ENCODE peak calls at places on chromosomes 2 and 18, in six cellular contexts. One of them, this sample, is unnamed.

GRCh38 chr2:236862526-236862925 is 223.2 kb upstream of the COPS8 start:
- DNase-seq in IMR-90: no peak
- DNase-seq in H1: peak; percentile 19
- DNase-seq in mesenchymal stem cell: no peak
- DNase-seq in H9: no peak
- DNase-seq in neuronal stem cell: no peak
- DNase-seq in this sample: no peak

GRCh38 chr2:43832457-43832856 is 6.2 kb downstream of the ABCG5 start:
- DNase-seq in IMR-90: no peak
- DNase-seq in H1: no peak
- DNase-seq in mesenchymal stem cell: no peak
- DNase-seq in H9: no peak
- DNase-seq in neuronal stem cell: no peak
- DNase-seq in this sample: no peak

GRCh38 chr2:143604172-143604571 is 475.0 kb downstream of the ARHGAP15 start:
- DNase-seq in IMR-90: no peak
- DNase-seq in H1: no peak
- DNase-seq in mesenchymal stem cell: no peak
- DNase-seq in H9: no peak
- DNase-seq in neuronal stem cell: no peak
- DNase-seq in this sample: no peak

GRCh38 chr2:163348843-163349395 is 386.9 kb downstream of the FIGN start:
- DNase-seq in IMR-90: peak; percentile 80
- DNase-seq in H1: no peak
- DNase-seq in mesenchymal stem cell: peak; percentile 89
- DNase-seq in H9: no peak
- DNase-seq in neuronal stem cell: peak; percentile 56
- DNase-seq in this sample: peak; percentile 73

GRCh38 chr2:171081649-171082111 is 79.0 kb downstream of the TLK1 start:
- DNase-seq in IMR-90: no peak
- DNase-seq in H1: no peak
- DNase-seq in mesenchymal stem cell: no peak
- DNase-seq in H9: no peak
- DNase-seq in neuronal stem cell: no peak
- DNase-seq in this sample: no peak

GRCh38 chr2:15159751-15160177 is 401.4 kb downstream of the NBAS start:
- DNase-seq in IMR-90: peak; percentile 66
- DNase-seq in H1: no peak
- DNase-seq in mesenchymal stem cell: peak; percentile 51
- DNase-seq in H9: no peak
- DNase-seq in neuronal stem cell: no peak
- DNase-seq in this sample: peak; percentile 80

GRCh38 chr2:23553561-23553960 is 168.6 kb downstream of the KLHL29 start:
- DNase-seq in IMR-90: no peak
- DNase-seq in H1: no peak
- DNase-seq in mesenchymal stem cell: no peak
- DNase-seq in H9: no peak
- DNase-seq in neuronal stem cell: no peak
- DNase-seq in this sample: no peak

GRCh38 chr2:231512222-231512621 is 18.0 kb downstream of the NMUR1 start:
- DNase-seq in IMR-90: no peak
- DNase-seq in H1: no peak
- DNase-seq in mesenchymal stem cell: no peak
- DNase-seq in H9: no peak
- DNase-seq in neuronal stem cell: no peak
- DNase-seq in this sample: no peak

GRCh38 chr2:234916674-234917073 is 35.1 kb upstream of the SH3BP4 start:
- DNase-seq in IMR-90: no peak
- DNase-seq in H1: no peak
- DNase-seq in mesenchymal stem cell: no peak
- DNase-seq in H9: no peak
- DNase-seq in neuronal stem cell: no peak
- DNase-seq in this sample: no peak

GRCh38 chr18:77984833-77985232 is 735.2 kb downstream of the GALR1 start:
- DNase-seq in IMR-90: no peak
- DNase-seq in H1: no peak
- DNase-seq in mesenchymal stem cell: no peak
- DNase-seq in H9: no peak
- DNase-seq in neuronal stem cell: no peak
- DNase-seq in this sample: no peak

GRCh38 chr2:218003265-218003950 is 613 bp upstream of the TNS1 start:
- DNase-seq in IMR-90: peak; percentile 55
- DNase-seq in H1: no peak
- DNase-seq in mesenchymal stem cell: no peak
- DNase-seq in H9: no peak
- DNase-seq in neuronal stem cell: no peak
- DNase-seq in this sample: no peak

GRCh38 chr2:113211226-113212105 is 37.7 kb downstream of the PSD4 start:
- DNase-seq in IMR-90: peak; percentile 49
- DNase-seq in H1: no peak
- DNase-seq in mesenchymal stem cell: peak; percentile 38
- DNase-seq in H9: no peak
- DNase-seq in neuronal stem cell: no peak
- DNase-seq in this sample: peak; percentile 47

GRCh38 chr18:61896767-61897166 is 4.0 kb upstream of the RNF152 start:
- DNase-seq in IMR-90: peak; percentile 20
- DNase-seq in H1: no peak
- DNase-seq in mesenchymal stem cell: peak; percentile 91
- DNase-seq in H9: no peak
- DNase-seq in neuronal stem cell: peak; percentile 54
- DNase-seq in this sample: peak; percentile 76

GRCh38 chr2:240452471-240453256 is 17.2 kb downstream of the GPC1 start:
- DNase-seq in IMR-90: peak; percentile 35
- DNase-seq in H1: peak; percentile 80
- DNase-seq in mesenchymal stem cell: peak; percentile 56
- DNase-seq in H9: peak; percentile 74
- DNase-seq in neuronal stem cell: peak; percentile 79
- DNase-seq in this sample: peak; percentile 50

GRCh38 chr2:239598011-239598731 is 197.4 kb upstream of the HDAC4 start:
- DNase-seq in IMR-90: no peak
- DNase-seq in H1: no peak
- DNase-seq in mesenchymal stem cell: no peak
- DNase-seq in H9: no peak
- DNase-seq in neuronal stem cell: no peak
- DNase-seq in this sample: no peak

GRCh38 chr2:50347355-50348044 is 684.4 kb downstream of the NRXN1 start:
- DNase-seq in IMR-90: no peak
- DNase-seq in H1: peak; percentile 68
- DNase-seq in mesenchymal stem cell: peak; percentile 3
- DNase-seq in H9: peak; percentile 51
- DNase-seq in neuronal stem cell: peak; percentile 61
- DNase-seq in this sample: peak; percentile 57

GRCh38 chr2:95530734-95531133 is 46.2 kb upstream of the TRIM43B start:
- DNase-seq in IMR-90: peak; percentile 88
- DNase-seq in H1: no peak
- DNase-seq in mesenchymal stem cell: no peak
- DNase-seq in H9: no peak
- DNase-seq in neuronal stem cell: no peak
- DNase-seq in this sample: no peak

GRCh38 chr2:164523026-164523425 is 98.3 kb downstream of the GRB14 start:
- DNase-seq in IMR-90: no peak
- DNase-seq in H1: no peak
- DNase-seq in mesenchymal stem cell: no peak
- DNase-seq in H9: no peak
- DNase-seq in neuronal stem cell: no peak
- DNase-seq in this sample: no peak

GRCh38 chr2:235206980-235207579 is 255.3 kb downstream of the SH3BP4 start:
- DNase-seq in IMR-90: no peak
- DNase-seq in H1: peak; percentile 43
- DNase-seq in mesenchymal stem cell: no peak
- DNase-seq in H9: no peak
- DNase-seq in neuronal stem cell: no peak
- DNase-seq in this sample: no peak

GRCh38 chr2:121285077-121285449 is at the start of gene TFCP2L1:
- DNase-seq in IMR-90: no peak
- DNase-seq in H1: no peak
- DNase-seq in mesenchymal stem cell: no peak
- DNase-seq in H9: peak; percentile 74
- DNase-seq in neuronal stem cell: no peak
- DNase-seq in this sample: peak; percentile 60

GRCh38 chr2:67627456-67627855 is 230.3 kb downstream of the ETAA1 start:
- DNase-seq in IMR-90: no peak
- DNase-seq in H1: no peak
- DNase-seq in mesenchymal stem cell: peak; percentile 55
- DNase-seq in H9: no peak
- DNase-seq in neuronal stem cell: no peak
- DNase-seq in this sample: no peak

GRCh38 chr2:30437809-30438548 is 9.1 kb upstream of the LCLAT1 start:
- DNase-seq in IMR-90: no peak
- DNase-seq in H1: no peak
- DNase-seq in mesenchymal stem cell: no peak
- DNase-seq in H9: no peak
- DNase-seq in neuronal stem cell: no peak
- DNase-seq in this sample: no peak

GRCh38 chr2:30433902-30434301 is 13.1 kb upstream of the LCLAT1 start:
- DNase-seq in IMR-90: no peak
- DNase-seq in H1: no peak
- DNase-seq in mesenchymal stem cell: no peak
- DNase-seq in H9: no peak
- DNase-seq in neuronal stem cell: no peak
- DNase-seq in this sample: peak; percentile 36

GRCh38 chr2:30436859-30437435 is 10.1 kb upstream of the LCLAT1 start:
- DNase-seq in IMR-90: no peak
- DNase-seq in H1: no peak
- DNase-seq in mesenchymal stem cell: no peak
- DNase-seq in H9: no peak
- DNase-seq in neuronal stem cell: no peak
- DNase-seq in this sample: no peak

GRCh38 chr2:30439879-30440278 is 7.2 kb upstream of the LCLAT1 start:
- DNase-seq in IMR-90: no peak
- DNase-seq in H1: no peak
- DNase-seq in mesenchymal stem cell: no peak
- DNase-seq in H9: no peak
- DNase-seq in neuronal stem cell: no peak
- DNase-seq in this sample: no peak

GRCh38 chr2:30434708-30435107 is 12.3 kb upstream of the LCLAT1 start:
- DNase-seq in IMR-90: no peak
- DNase-seq in H1: no peak
- DNase-seq in mesenchymal stem cell: no peak
- DNase-seq in H9: no peak
- DNase-seq in neuronal stem cell: no peak
- DNase-seq in this sample: no peak
- H2BK120ac ChIP-seq in IMR-90: no peak overlapping the region
- H2BK120ac ChIP-seq in H1: no peak overlapping the region
- H2BK120ac ChIP-seq in mesenchymal stem cell: no peak overlapping the region
- H2BK120ac ChIP-seq in H9: no peak overlapping the region
- H2BK120ac ChIP-seq in neuronal stem cell: no peak overlapping the region
- H2BK120ac ChIP-seq in this sample: no peak overlapping the region

DNA sequence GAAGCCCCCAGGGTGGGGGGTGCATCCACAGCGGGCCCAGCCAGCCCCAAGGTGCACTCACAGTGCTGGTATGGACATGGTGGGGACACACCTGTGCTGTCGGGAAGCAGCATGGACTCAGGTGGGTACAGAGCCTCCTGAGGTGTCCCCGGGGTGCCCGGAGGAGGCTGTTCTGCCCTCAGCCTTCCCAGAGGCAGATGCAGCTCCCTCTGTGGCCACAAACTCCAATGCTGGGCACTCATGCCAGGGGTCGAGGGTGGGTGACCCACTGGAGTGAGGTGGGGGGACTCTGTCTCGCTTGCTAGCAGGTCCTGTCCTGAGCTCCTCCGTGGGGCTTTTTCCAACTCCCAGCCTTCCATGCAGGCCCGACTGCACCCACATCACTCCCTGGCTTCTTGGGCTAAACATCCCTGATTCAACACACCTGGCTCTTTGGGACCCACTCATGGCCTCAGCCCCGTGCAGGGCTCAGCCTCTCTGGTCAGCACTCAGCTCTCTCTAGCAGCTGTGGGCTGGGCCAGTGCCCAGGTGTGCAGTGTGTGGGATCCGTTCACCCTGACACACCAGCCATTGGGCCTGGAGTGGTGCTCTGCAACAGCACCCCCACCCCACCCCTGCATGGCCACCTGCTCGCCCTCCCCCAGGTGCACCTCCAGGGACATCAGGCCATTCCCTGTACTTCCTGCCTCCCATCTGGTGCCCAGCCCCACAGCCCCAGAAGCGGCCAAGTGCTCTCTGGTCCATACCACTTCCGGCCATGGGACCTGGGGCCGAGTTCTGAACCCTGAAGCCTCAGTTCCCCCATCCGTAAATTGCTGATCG is 16.0 kb downstream of the RAMP1 start:
- DNase-seq in IMR-90: no peak
- DNase-seq in H1: no peak
- DNase-seq in mesenchymal stem cell: no peak
- DNase-seq in H9: no peak
- DNase-seq in neuronal stem cell: no peak
- DNase-seq in this sample: no peak
- H3K18ac ChIP-seq in IMR-90: no peak overlapping the region
- H3K18ac ChIP-seq in H1: no peak overlapping the region
- H3K18ac ChIP-seq in mesenchymal stem cell: no peak overlapping the region
- H3K18ac ChIP-seq in H9: no peak overlapping the region
- H3K18ac ChIP-seq in neuronal stem cell: peak overlapping the region; percentile 46
- H3K18ac ChIP-seq in this sample: no peak overlapping the region

GRCh38 chr2:8644605-8645175 is 37.2 kb upstream of the ID2 start:
- DNase-seq in IMR-90: no peak
- DNase-seq in H1: no peak
- DNase-seq in mesenchymal stem cell: no peak
- DNase-seq in H9: peak; percentile 51
- DNase-seq in neuronal stem cell: no peak
- DNase-seq in this sample: no peak
- H2AK5ac ChIP-seq in IMR-90: no peak overlapping the region
- H2AK5ac ChIP-seq in H1: no peak overlapping the region
- H2AK5ac ChIP-seq in mesenchymal stem cell: no peak overlapping the region
- H2AK5ac ChIP-seq in H9: no peak overlapping the region
- H2AK5ac ChIP-seq in neuronal stem cell: peak overlapping the region; percentile 93
- H2AK5ac ChIP-seq in this sample: no peak overlapping the region

GRCh38 chr2:124874226-124874625 is 849.1 kb downstream of the CNTNAP5 start:
- DNase-seq in IMR-90: peak; percentile 3
- DNase-seq in H1: no peak
- DNase-seq in mesenchymal stem cell: no peak
- DNase-seq in H9: no peak
- DNase-seq in neuronal stem cell: no peak
- DNase-seq in this sample: no peak

GRCh38 chr2:124877065-124877671 is 852.1 kb downstream of the CNTNAP5 start:
- DNase-seq in IMR-90: peak; percentile 81
- DNase-seq in H1: no peak
- DNase-seq in mesenchymal stem cell: peak; percentile 62
- DNase-seq in H9: no peak
- DNase-seq in neuronal stem cell: no peak
- DNase-seq in this sample: peak; percentile 7

GRCh38 chr2:124875627-124876244 is 850.6 kb downstream of the CNTNAP5 start:
- DNase-seq in IMR-90: no peak
- DNase-seq in H1: no peak
- DNase-seq in mesenchymal stem cell: no peak
- DNase-seq in H9: no peak
- DNase-seq in neuronal stem cell: no peak
- DNase-seq in this sample: peak; percentile 15

GRCh38 chr2:124879615-124880014 is 854.5 kb downstream of the CNTNAP5 start:
- DNase-seq in IMR-90: no peak
- DNase-seq in H1: no peak
- DNase-seq in mesenchymal stem cell: no peak
- DNase-seq in H9: no peak
- DNase-seq in neuronal stem cell: no peak
- DNase-seq in this sample: no peak

DNA sequence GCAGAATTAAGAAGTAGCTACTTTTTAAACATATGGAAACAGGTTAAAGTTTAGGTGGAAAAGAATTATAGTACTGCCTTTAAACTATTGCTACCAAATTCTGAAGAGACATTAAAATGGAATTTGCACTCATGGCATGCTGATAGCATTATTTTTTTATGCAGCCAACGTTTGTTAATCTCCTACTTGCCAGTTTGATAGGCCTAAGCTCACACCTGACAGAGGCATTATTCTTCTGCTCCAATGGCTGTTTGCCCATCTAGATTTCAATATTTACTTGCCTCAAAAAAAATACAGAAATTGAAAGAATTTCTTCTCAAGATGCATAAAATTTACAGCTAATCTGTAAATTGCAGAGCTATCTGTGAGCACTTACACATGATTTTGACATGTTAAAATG is 849.6 kb downstream of the CNTNAP5 start:
- DNase-seq in IMR-90: no peak
- DNase-seq in H1: no peak
- DNase-seq in mesenchymal stem cell: no peak
- DNase-seq in H9: no peak
- DNase-seq in neuronal stem cell: no peak
- DNase-seq in this sample: no peak
- H2BK120ac ChIP-seq in IMR-90: no peak overlapping the region
- H2BK120ac ChIP-seq in H1: no peak overlapping the region
- H2BK120ac ChIP-seq in mesenchymal stem cell: no peak overlapping the region
- H2BK120ac ChIP-seq in H9: no peak overlapping the region
- H2BK120ac ChIP-seq in neuronal stem cell: no peak overlapping the region
- H2BK120ac ChIP-seq in this sample: no peak overlapping the region